ENCODE peak calls at places on chromosomes 16 and 17, in four cellular contexts. X is tibial nerve, R is ovary, W is prostate gland. B is an unnamed sample.

GRCh38 chr17:27878776-27879562 is 14.2 kb downstream of the LYRM9 start:
- DNase-seq in X (no peak), R (peak; percentile 52), W (no peak), B (no peak)

GRCh38 chr16:28610595-28611270 is 889 bp upstream of the SULT1A1 start:
- DNase-seq in X (no peak), R (no peak), W (no peak), B (no peak)

GRCh38 chr17:57605734-57606105 is 139.4 kb downstream of the CCDC182 start:
- DNase-seq in X (no peak), R (no peak), W (no peak), B (no peak)

GRCh38 chr16:58635502-58635901 is 5.9 kb upstream of the CNOT1 start:
- DNase-seq in X (no peak), R (no peak), W (no peak), B (no peak)

GRCh38 chr16:7026639-7027038 is 306.0 kb upstream of the RBFOX1 start:
- DNase-seq in X (no peak), R (no peak), W (no peak), B (no peak)

GRCh38 chr17:7857724-7858486 is at the start of gene CYB5D1:
- DNase-seq in X (peak; percentile 99), R (peak; percentile 88), W (peak; percentile 93), B (peak; percentile 94)

GRCh38 chr16:53781023-53781605 is 77.2 kb downstream of the FTO start:
- DNase-seq in X (no peak), R (no peak), W (no peak), B (no peak)

GRCh38 chr17:72715906-72716572 is 376.4 kb downstream of the SLC39A11 start:
- DNase-seq in X (peak; percentile 30), R (no peak), W (peak; percentile 71), B (no peak)

GRCh38 chr16:67719778-67720144 is 645 bp upstream of the GFOD2 start:
- DNase-seq in X (peak; percentile 31), R (no peak), W (peak; percentile 21), B (peak; percentile 20)

GRCh38 chr17:38701504-38702165 is 3.4 kb upstream of the MLLT6 start:
- DNase-seq in X (no peak), R (no peak), W (no peak), B (no peak)

GRCh38 chr16:89154390-89155183 is 17.0 kb upstream of the CDH15 start:
- DNase-seq in X (no peak), R (no peak), W (no peak), B (no peak)

GRCh38 chr16:50326835-50327465 is 41.8 kb downstream of the BRD7 start:
- DNase-seq in X (peak; percentile 53), R (no peak), W (no peak), B (no peak)

GRCh38 chr17:56809106-56809819 is 24.5 kb downstream of the C17orf67 start:
- DNase-seq in X (no peak), R (no peak), W (no peak), B (no peak)

GRCh38 chr16:22646948-22647556 is 136.4 kb downstream of the NPIPB5 start:
- DNase-seq in X (no peak), R (no peak), W (no peak), B (no peak)

GRCh38 chr16:56932588-56933265 is 785 bp downstream of the HERPUD1 start:
- DNase-seq in X (peak; percentile 84), R (peak; percentile 78), W (peak; percentile 81), B (peak; percentile 83)
- TF ChIP-seq POLR2A in X (peak; percentile 37), R (peak; percentile 21), W (peak; percentile 71), B (peak; percentile 42)

GRCh38 chr17:43465049-43465448 is 18.7 kb upstream of the DHX8 start:
- DNase-seq in X (no peak), R (no peak), W (no peak), B (no peak)
- TF ChIP-seq POLR2A in X (no peak), R (no peak), W (no peak), B (no peak)

GRCh38 chr16:19168173-19169080 is at the start of gene SYT17:
- DNase-seq in X (no peak), R (no peak), W (peak; percentile 42), B (no peak)
- TF ChIP-seq POLR2A in X (no peak), R (no peak), W (peak; percentile 22), B (no peak)

DNA sequence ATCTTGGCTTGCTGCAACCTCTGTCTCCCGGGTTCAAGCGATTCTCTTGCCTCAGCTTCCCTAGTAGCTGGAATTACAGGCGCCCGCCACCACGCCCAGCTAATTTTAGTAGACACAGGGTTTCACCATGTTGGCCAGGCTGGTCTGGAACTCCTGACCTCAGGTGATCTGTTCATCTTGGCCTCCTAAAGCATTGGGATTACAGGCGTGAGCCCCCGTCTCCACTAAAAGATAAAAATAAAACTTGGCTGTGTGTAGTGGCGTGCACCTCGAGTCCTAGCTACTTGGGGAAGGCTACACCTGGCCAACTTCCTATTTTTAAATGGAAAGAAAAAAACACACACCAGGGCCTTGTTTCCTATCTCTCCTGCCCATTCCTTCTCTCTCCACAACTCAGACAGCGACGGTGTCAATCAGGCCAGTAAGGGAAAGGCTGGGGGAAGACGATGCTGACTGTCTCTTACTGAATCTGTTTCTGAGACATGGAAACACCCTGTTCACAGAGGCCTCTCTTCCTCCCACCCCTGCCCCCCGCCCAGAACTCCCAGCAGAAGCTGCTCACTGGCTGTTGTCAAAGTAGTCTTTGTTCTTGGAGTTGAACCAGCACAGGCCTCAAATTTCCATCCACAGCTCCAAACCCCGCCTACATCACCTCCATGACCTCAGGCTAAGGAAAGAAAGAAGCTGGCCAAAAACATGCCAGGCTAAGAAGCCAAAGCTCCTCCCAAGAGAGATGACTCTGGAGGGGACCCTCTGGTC is 96.6 kb downstream of the NXN start:
- DNase-seq in X (peak; percentile 75), R (peak; percentile 80), W (peak; percentile 56), B (peak; percentile 81)
- TF ChIP-seq POLR2A in X (no peak), R (no peak), W (no peak), B (no peak)

DNA sequence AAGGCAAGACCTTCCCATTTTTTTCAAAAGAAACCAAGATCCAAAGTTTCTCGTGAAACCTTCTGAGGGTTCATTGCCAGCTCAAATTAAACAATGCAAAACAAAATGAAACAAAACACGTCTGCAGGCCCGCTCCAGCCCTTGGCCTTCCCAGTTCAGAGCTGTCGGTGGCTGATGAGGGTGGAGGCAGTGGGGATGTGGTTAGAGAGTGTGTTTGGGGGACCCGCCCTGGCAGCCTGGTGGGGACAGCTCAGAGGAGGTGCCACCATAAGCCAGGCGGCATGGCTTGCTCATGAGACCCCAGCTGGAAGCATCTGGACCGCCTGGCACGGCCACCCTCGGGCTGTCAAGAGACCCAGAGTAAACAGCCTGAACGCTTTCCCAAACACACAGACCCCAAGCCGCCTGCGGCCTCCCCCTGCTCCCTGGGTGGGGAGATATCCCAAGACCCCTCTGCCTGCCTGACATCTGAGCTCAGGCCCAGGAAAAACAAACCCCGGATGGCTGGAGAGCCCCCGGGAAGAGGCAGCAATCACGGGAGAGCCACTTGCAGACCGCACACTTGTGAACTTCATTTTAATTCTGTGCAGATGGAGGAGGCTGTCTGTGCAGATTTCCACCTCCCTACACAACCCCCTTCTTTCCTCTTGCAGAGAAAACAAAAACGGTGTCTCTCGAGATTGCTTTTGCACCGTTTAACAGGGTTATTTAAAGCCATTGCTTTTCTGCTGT is 35.4 kb upstream of the LITAF start:
- DNase-seq in X (no peak), R (peak; percentile 34), W (no peak), B (no peak)
- TF ChIP-seq POLR2A in X (no peak), R (no peak), W (no peak), B (no peak)

DNA sequence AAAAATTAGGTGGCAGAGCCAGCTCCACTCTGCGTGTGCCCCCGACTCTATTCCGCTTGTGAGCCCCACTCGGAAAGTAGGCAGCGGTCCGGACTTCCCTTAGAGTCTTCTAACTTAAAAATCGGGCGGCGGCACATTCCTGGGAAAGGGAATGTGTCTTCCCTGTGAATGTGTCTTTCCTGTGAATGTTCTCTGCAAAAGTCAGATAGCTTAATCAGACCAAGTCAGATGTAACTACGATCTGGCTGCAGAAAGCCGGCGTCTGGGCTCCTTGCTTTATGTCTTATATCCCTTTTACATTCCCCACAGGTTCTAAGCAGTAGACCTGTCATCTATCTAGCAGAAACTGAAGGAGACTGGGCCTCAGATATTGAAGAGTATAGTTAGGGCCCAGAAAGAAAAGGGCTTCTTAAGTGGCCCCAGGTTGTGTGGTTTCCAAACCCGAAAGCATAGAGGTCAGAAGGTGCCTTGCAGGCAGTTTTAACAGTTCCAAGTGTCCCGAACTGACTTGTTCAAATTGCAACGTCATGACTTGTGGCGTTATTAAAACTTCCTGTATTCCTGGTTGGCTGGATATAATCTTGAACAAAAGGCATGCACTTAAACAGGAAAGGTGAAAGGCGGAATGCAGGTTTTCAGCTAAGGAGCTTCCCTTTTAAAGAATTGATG is 601 bp downstream of the PHKB start:
- DNase-seq in X (peak; percentile 19), R (no peak), W (peak; percentile 27), B (no peak)
- TF ChIP-seq POLR2A in X (no peak), R (no peak), W (peak; percentile 31), B (no peak)

GRCh38 chr16:85551319-85551978 is 61.7 kb upstream of the GSE1 start:
- DNase-seq in X (no peak), R (no peak), W (no peak), B (no peak)
- TF ChIP-seq POLR2A in X (no peak), R (no peak), W (no peak), B (no peak)